ENCODE peak calls at places on chromosome 9, in eight cellular contexts. Y is retinal pigment epithelial cell; U is AG09319; O is HuH-7; C is stromal cell of bone marrow; M is osteoblast; G is activated CD8-positive, alpha-beta memory T cell treated with anti-CD3 and anti-CD28 coated beads, Interleukin-2, amount 50 U/mL, for 4 hours; P is Right ventricle myocardium inferior. T is an unnamed sample.

GRCh38 chr9:83062653-83063527 is at the start of gene RASEF:
- DNase-seq in Y (no peak), U (no peak), M (peak), P (no peak), C (no peak), O (peak), G (no peak), T (no peak)

GRCh38 chr9:98326402-98327248 is 71.2 kb upstream of the TBC1D2 start:
- DNase-seq in P (no peak), U (no peak), Y (no peak), M (peak), O (no peak), C (no peak), G (no peak), T (no peak)

GRCh38 chr9:27765266-27765665 is 192.0 kb upstream of the C9orf72 start:
- DNase-seq in M (no peak), O (no peak), U (no peak), C (no peak), Y (peak), P (no peak), G (no peak), T (no peak)

GRCh38 chr9:96256800-96257199 is 45.2 kb downstream of the HSD17B3 start:
- DNase-seq in O (no peak), G (no peak), M (no peak), U (no peak), Y (peak), C (no peak), P (no peak), T (no peak)

GRCh38 chr9:87109851-87110250 is 162.5 kb upstream of the GAS1 start:
- DNase-seq in P (no peak), Y (no peak), M (no peak), O (no peak), U (no peak), G (no peak), C (peak), T (no peak)

GRCh38 chr9:133506653-133507038 is 18.1 kb downstream of the MYMK start:
- DNase-seq in G (no peak), P (peak), U (peak), C (peak), O (peak), Y (no peak), M (peak), T (no peak)

GRCh38 chr9:123763910-123764588 is 165.9 kb downstream of the DENND1A start:
- DNase-seq in Y (no peak), C (peak), P (no peak), U (no peak), O (no peak), G (no peak), M (peak), T (no peak)

GRCh38 chr9:38337706-38338264 is 54.7 kb upstream of the ALDH1B1 start:
- DNase-seq in O (no peak), P (no peak), U (no peak), M (no peak), G (no peak), C (no peak), Y (no peak), T (no peak)

GRCh38 chr9:135355466-135356420 is 123.8 kb upstream of the PPP1R26 start:
- DNase-seq in Y (no peak), U (no peak), M (peak), P (peak), O (no peak), C (no peak), G (no peak), T (peak)

GRCh38 chr9:89433826-89434225 is 64.1 kb downstream of the SEMA4D start:
- DNase-seq in C (no peak), O (no peak), P (no peak), G (no peak), Y (no peak), M (peak), U (peak), T (no peak)

GRCh38 chr9:12774861-12775367 is at the start of gene LURAP1L:
- DNase-seq in O (peak), G (no peak), Y (peak), M (peak), U (peak), C (peak), P (no peak), T (peak)

GRCh38 chr9:107158321-107158720 is 124.8 kb upstream of the RAD23B start:
- DNase-seq in M (no peak), C (no peak), G (no peak), P (no peak), Y (no peak), O (peak), U (no peak), T (no peak)

GRCh38 chr9:112731971-112732370 is 14.1 kb upstream of the INIP start:
- DNase-seq in O (no peak), P (no peak), Y (no peak), M (no peak), U (no peak), C (no peak), G (no peak), T (no peak)

GRCh38 chr9:79583957-79584654 is 12.3 kb downstream of the TLE4 start:
- DNase-seq in U (no peak), C (no peak), G (peak), Y (no peak), M (peak), O (no peak), P (peak), T (no peak)

GRCh38 chr9:94199776-94200175 is 59.3 kb upstream of the ZNF169 start:
- DNase-seq in C (no peak), O (no peak), Y (peak), M (no peak), U (peak), G (no peak), P (no peak), T (no peak)